ENCODE peak calls at places on chromosome 14, in four cellular contexts. S is GM06990, I is progenitor cell of endocrine pancreas, X is GM10248. L is an unnamed sample.

GRCh38 chr14:21454843-21455550 is 926 bp downstream of the CHD8 start:
- DNase-seq in S (no peak), I (no peak), X (no peak), L (no peak)

GRCh38 chr14:37493606-37494005 is 101.4 kb downstream of the FOXA1 start:
- DNase-seq in S (no peak), I (no peak), X (no peak), L (no peak)

GRCh38 chr14:63652406-63652805 is 10.7 kb upstream of the WDR89 start:
- DNase-seq in S (no peak), I (no peak), X (no peak), L (no peak)

GRCh38 chr14:81363746-81364400 is 36.3 kb downstream of the STON2 start:
- DNase-seq in S (no peak), I (no peak), X (no peak), L (no peak)

GRCh38 chr14:92670967-92671366 is 77.5 kb downstream of the LGMN start:
- DNase-seq in S (no peak), I (no peak), X (no peak), L (no peak)

GRCh38 chr14:88565427-88565826 is 2.6 kb downstream of the ZC3H14 start:
- DNase-seq in S (no peak), I (no peak), X (no peak), L (no peak)

GRCh38 chr14:21093769-21094681 is 4.4 kb downstream of the ZNF219 start:
- DNase-seq in S (no peak), I (no peak), X (no peak), L (peak; percentile 18)

GRCh38 chr14:92584856-92585255 is 71.3 kb downstream of the RIN3 start:
- DNase-seq in S (no peak), I (no peak), X (no peak), L (no peak)

GRCh38 chr14:100747021-100747586 is 20.4 kb downstream of the DLK1 start:
- DNase-seq in S (no peak), I (no peak), X (no peak), L (no peak)

GRCh38 chr14:61653507-61653906 is 41.8 kb upstream of the HIF1A start:
- DNase-seq in S (no peak), I (no peak), X (no peak), L (no peak)

GRCh38 chr14:100988011-100988410 is 84.5 kb upstream of the RTL1 start:
- DNase-seq in S (no peak), I (no peak), X (no peak), L (no peak)

GRCh38 chr14:64209428-64210165 is 84.6 kb downstream of the ESR2 start:
- DNase-seq in S (peak; percentile 34), I (no peak), X (peak; percentile 48), L (no peak)

GRCh38 chr14:44657688-44658388 is 150.8 kb upstream of the FSCB start:
- DNase-seq in S (no peak), I (no peak), X (no peak), L (no peak)

GRCh38 chr14:99318091-99318958 is 46.3 kb upstream of the BCL11B start:
- DNase-seq in S (no peak), I (no peak), X (peak; percentile 6), L (peak; percentile 5)

GRCh38 chr14:23057757-23058653 is 685 bp upstream of the CDH24 start:
- DNase-seq in S (peak; percentile 78), I (peak; percentile 93), X (peak; percentile 90), L (peak; percentile 95)

GRCh38 chr14:92950773-92951172 is 27.8 kb downstream of the CHGA start:
- DNase-seq in S (no peak), I (no peak), X (no peak), L (no peak)

GRCh38 chr14:61388976-61389576 is 67.7 kb downstream of the PRKCH start:
- DNase-seq in S (no peak), I (no peak), X (no peak), L (no peak)

GRCh38 chr14:91413547-91414474 is 3.8 kb downstream of the CCDC88C start:
- DNase-seq in S (no peak), I (peak; percentile 62), X (no peak), L (no peak)

GRCh38 chr14:76918176-76918750 is 92.1 kb downstream of the LRRC74A start:
- DNase-seq in S (no peak), I (no peak), X (no peak), L (no peak)

GRCh38 chr14:20652996-20653975 is 11.8 kb upstream of the OR6S1 start:
- DNase-seq in S (peak; percentile 70), I (no peak), X (peak; percentile 49), L (no peak)

GRCh38 chr14:37678916-37679315 is 83.5 kb downstream of the TTC6 start:
- DNase-seq in S (no peak), I (no peak), X (no peak), L (no peak)

GRCh38 chr14:68255697-68256178 is 436.2 kb downstream of the RAD51B start:
- DNase-seq in S (no peak), I (no peak), X (no peak), L (no peak)

GRCh38 chr14:104685998-104686610 is 3.3 kb upstream of the INF2 start:
- DNase-seq in S (no peak), I (no peak), X (no peak), L (no peak)

GRCh38 chr14:37595809-37596595 is 573 bp downstream of the TTC6 start:
- DNase-seq in S (no peak), I (peak; percentile 58), X (no peak), L (peak; percentile 80)

GRCh38 chr14:57493467-57494181 is at the start of gene CCDC198:
- DNase-seq in S (no peak), I (no peak), X (no peak), L (no peak)

GRCh38 chr14:74941676-74942097 is 13.7 kb downstream of the PGF start:
- DNase-seq in S (peak; percentile 79), I (no peak), X (peak; percentile 79), L (peak; percentile 71)

GRCh38 chr14:100789460-100790417 is 36.2 kb upstream of the MEG3 start:
- DNase-seq in S (no peak), I (no peak), X (no peak), L (no peak)

GRCh38 chr14:33740531-33740930 is 210.3 kb downstream of the EGLN3 start:
- DNase-seq in S (no peak), I (no peak), X (no peak), L (no peak)

GRCh38 chr14:32588448-32589320 is 259.6 kb downstream of the AKAP6 start:
- DNase-seq in S (no peak), I (no peak), X (peak; percentile 36), L (peak; percentile 44)
- TF ChIP-seq CTCF in S (peak; percentile 77), I (peak; percentile 79), X (peak; percentile 48), L (peak; percentile 86)

GRCh38 chr14:53327716-53328115 is 174.6 kb upstream of the DDHD1 start:
- DNase-seq in S (no peak), I (no peak), X (no peak), L (no peak)
- TF ChIP-seq CTCF in S (no peak), I (no peak), X (no peak), L (no peak)

GRCh38 chr14:102589761-102590290 is 2.6 kb upstream of the RCOR1 start:
- DNase-seq in S (no peak), I (no peak), X (no peak), L (no peak)
- TF ChIP-seq CTCF in S (no peak), I (no peak), X (no peak), L (no peak)

GRCh38 chr14:106694638-106695393 is 1168.4 kb downstream of the TMEM121 start:
- DNase-seq in S (peak; percentile 76), I (no peak), X (peak; percentile 58), L (peak; percentile 63)
- TF ChIP-seq CTCF in S (peak; percentile 91), I (no peak), X (peak; percentile 86), L (peak; percentile 90)

DNA sequence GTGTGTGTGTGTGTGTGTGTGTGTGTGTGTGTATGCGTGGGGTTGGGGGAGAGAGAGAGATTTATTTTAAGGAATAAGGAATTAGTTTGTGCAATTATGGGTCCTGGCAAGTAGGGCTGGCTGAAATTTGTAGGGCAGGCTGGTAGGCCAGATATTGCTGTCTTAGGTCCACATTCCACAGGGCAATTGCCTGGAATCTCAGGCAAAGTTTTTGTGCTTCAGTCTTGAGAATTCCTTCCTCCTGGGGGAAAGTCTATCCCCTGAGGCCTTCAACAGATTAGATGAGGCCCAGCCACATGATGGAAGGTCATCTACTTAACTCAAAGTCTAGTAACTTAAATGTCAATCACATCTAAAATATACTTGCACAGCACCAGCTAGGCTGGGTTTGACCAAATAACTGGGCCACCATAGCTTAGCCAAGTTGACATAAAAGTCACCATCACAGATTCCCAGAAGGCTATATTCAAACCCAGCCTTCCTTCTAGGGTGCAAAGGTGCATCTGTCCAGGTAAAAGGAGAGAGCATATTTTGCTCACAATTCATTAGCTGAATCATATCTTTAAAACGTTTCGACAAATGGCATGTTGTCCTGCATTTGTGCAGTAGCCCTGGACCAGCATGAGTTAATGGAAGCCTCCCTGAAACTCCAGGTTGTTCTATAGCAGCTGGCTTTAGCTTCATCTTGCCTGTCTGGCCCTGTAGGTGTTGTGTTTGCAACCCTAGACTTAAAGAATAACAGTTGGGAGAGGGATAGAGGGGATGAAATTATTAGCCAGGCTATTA is 63.1 kb downstream of the C14orf132 start:
- DNase-seq in S (no peak), I (no peak), X (no peak), L (no peak)
- TF ChIP-seq CTCF in S (no peak), I (no peak), X (no peak), L (no peak)